ENCODE peak calls at places on chromosomes 11 and 22, in eight cellular contexts. A is tibial nerve, S is fibroblast of lung, P is kidney, V is right lobe of liver, C is PC-3, H is breast epithelium, D is pancreas. O is an unnamed sample.
A peak's percentile ranks its signal among the peaks of the same experiment; 100 is the strongest.

GRCh38 chr11:61011239-61011870 is 39.9 kb downstream of the CD6 start:
- DNase-seq in A (no peak), S (no peak), P (no peak), V (no peak), C (no peak), H (no peak), D (no peak), O (no peak)

GRCh38 chr11:96863520-96863919 is 473.7 kb downstream of the JRKL start:
- DNase-seq in A (no peak), S (no peak), P (no peak), V (peak; percentile 84), C (no peak), H (no peak), D (peak; percentile 28), O (no peak)

GRCh38 chr11:45745065-45745811 is 59.7 kb upstream of the SLC35C1 start:
- DNase-seq in A (peak; percentile 32), S (no peak), P (peak; percentile 83), V (no peak), C (no peak), H (no peak), D (no peak), O (no peak)

GRCh38 chr11:29319231-29319630 is 697.6 kb downstream of the KCNA4 start:
- DNase-seq in A (no peak), S (peak; percentile 86), P (no peak), V (no peak), C (no peak), H (no peak), D (no peak), O (no peak)

GRCh38 chr22:21963286-21963685 is 10.6 kb upstream of the PPM1F start:
- DNase-seq in A (no peak), S (no peak), P (no peak), V (no peak), C (no peak), H (no peak), D (no peak), O (no peak)

GRCh38 chr22:44309137-44309536 is 3.6 kb downstream of the SHISAL1 start:
- DNase-seq in A (peak; percentile 30), S (peak; percentile 97), P (no peak), V (no peak), C (peak; percentile 90), H (no peak), D (peak; percentile 11), O (peak; percentile 85)

GRCh38 chr11:86103808-86104207 is 34.9 kb upstream of the PICALM start:
- DNase-seq in A (no peak), S (peak; percentile 52), P (no peak), V (no peak), C (peak; percentile 16), H (no peak), D (no peak), O (no peak)

GRCh38 chr11:129804012-129804411 is 11.6 kb upstream of the TMEM45B start:
- DNase-seq in A (no peak), S (no peak), P (no peak), V (no peak), C (no peak), H (no peak), D (no peak), O (no peak)

GRCh38 chr22:32733900-32734299 is 67.6 kb upstream of the TIMP3 start:
- DNase-seq in A (no peak), S (no peak), P (no peak), V (no peak), C (no peak), H (no peak), D (no peak), O (no peak)

GRCh38 chr11:67287355-67288197 is 1.5 kb upstream of the ANKRD13D start:
- DNase-seq in A (no peak), S (no peak), P (peak; percentile 66), V (peak; percentile 28), C (no peak), H (no peak), D (peak; percentile 25), O (no peak)

DNA sequence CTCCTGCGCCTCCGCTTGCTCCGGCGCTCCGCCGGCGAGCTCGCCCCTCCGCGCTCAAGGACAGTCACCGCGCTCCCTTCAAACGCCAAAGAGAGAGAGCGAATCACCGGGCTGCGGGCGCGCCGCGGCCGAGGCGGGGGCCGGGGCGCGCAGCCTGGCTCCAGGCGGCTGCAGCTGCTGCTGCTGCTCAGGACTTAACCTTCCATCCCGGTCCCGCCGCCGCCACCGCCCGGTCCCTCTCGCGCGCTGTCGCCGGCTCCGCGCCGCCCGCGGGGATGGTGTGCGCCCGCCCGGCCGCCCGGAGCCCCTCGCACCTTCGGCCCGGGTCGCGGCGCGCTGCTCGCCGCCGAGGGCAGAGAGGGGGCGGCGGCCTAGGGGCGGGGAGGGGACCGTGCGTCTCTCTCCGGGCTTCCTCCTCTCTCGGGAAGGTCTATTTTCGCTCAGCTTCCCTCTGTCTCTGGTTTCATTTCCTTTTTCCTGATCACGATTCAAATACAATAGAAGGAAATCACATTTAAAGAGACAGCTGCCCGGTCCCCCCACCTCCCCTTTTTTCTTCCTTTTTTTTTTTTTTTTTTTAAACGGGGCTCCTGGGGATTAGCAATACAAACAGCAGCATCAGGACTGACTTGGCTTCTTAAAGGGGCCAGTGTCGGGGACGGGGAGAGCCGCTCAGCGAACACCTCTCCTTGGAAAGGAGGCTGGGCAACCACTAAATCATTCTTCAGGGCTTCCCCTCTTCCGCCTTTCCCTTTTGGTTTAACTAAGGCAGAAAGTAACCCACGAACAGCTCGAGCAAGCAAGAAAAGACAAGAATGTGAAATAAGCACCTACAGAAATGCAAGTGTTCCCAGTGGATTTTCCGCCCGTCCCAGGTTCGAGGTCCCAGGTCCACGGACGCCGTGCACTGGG is 22.1 kb downstream of the LMO2 start:
- DNase-seq in A (no peak), S (peak; percentile 25), P (peak; percentile 79), V (peak; percentile 72), C (peak; percentile 21), H (no peak), D (peak; percentile 29), O (no peak)
- H3K4me1 ChIP-seq in A (peaks cover 9% of the 10 kb centered on the region), S (no peaks in the 10 kb centered on the region), P (no peaks in the 10 kb centered on the region), V (no peaks in the 10 kb centered on the region), C (no peaks in the 10 kb centered on the region), H (no peaks in the 10 kb centered on the region), D (no peaks in the 10 kb centered on the region), O (no peaks in the 10 kb centered on the region)

DNA sequence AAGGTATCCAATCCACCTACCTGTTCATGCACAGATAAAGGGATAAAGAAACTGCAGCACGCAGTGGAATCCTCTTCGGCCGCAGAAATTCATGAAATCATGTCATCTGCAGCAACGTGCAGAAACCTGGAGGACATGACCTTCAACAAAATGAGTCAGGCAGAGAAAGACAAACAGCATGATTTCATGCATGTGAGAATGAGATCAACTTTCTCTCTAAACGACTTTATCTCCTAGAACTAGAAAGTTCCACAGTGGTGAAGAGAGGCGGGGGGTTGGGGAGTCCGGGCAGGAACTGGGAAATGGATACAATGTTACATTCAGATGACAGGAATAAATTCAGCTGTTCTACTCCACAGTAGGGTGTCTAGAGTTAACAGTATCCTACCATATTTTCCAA is 9.9 kb downstream of the RGL4 start:
- DNase-seq in A (no peak), S (peak; percentile 34), P (no peak), V (no peak), C (no peak), H (no peak), D (no peak), O (no peak)
- H3K36me3 ChIP-seq in A (no peaks in the 10 kb centered on the region), S (no peaks in the 10 kb centered on the region), P (peaks cover 54% of the 10 kb centered on the region), V (peaks cover 51% of the 10 kb centered on the region), C (peaks cover 7% of the 10 kb centered on the region), H (no peaks in the 10 kb centered on the region), D (peaks cover 6% of the 10 kb centered on the region), O (peaks cover 33% of the 10 kb centered on the region)

DNA sequence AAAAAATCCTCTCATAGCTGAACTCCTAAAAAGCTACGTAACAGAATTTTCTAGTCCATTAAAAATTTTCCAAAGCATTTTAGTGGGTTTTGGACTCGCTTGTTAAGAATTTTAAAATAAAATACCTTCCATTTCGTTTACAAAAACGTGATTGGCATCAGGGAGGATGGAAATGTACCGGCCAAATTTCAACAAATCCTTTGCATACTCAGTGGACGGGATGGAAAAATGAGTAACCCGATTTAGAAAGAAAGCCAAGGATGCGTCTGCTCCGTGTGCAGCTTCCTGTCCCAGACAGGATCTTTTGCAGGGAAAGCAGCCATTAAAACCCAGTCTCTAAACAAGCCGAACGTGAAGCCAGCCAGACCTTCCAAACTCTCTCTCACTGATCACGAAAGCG is 15.6 kb downstream of the TMEM184B start:
- DNase-seq in A (no peak), S (peak; percentile 81), P (no peak), V (no peak), C (peak; percentile 29), H (no peak), D (no peak), O (no peak)
- H3K27ac ChIP-seq in A (peak overlapping the region; percentile 90), S (peak overlapping the region; percentile 84), P (peak overlapping the region; percentile 79), V (peak overlapping the region; percentile 64), C (peak overlapping the region; percentile 31), H (peak overlapping the region; percentile 78), D (peak overlapping the region; percentile 76), O (no peak overlapping the region)

GRCh38 chr11:11261629-11262028 is 91.4 kb downstream of the CSNK2A3 start:
- DNase-seq in A (no peak), S (no peak), P (no peak), V (no peak), C (no peak), H (no peak), D (no peak), O (no peak)

GRCh38 chr11:11262171-11262920 is 90.7 kb downstream of the CSNK2A3 start:
- DNase-seq in A (no peak), S (no peak), P (no peak), V (no peak), C (no peak), H (no peak), D (no peak), O (no peak)

GRCh38 chr11:11265320-11265719 is 87.7 kb downstream of the CSNK2A3 start:
- DNase-seq in A (no peak), S (no peak), P (no peak), V (no peak), C (peak; percentile 77), H (no peak), D (no peak), O (no peak)

GRCh38 chr11:11265994-11266606 is 87.0 kb downstream of the CSNK2A3 start:
- DNase-seq in A (peak; percentile 17), S (no peak), P (no peak), V (no peak), C (peak; percentile 70), H (no peak), D (peak; percentile 59), O (no peak)

GRCh38 chr11:11263238-11264030 is 89.6 kb downstream of the CSNK2A3 start:
- DNase-seq in A (no peak), S (peak; percentile 11), P (no peak), V (no peak), C (peak; percentile 15), H (no peak), D (no peak), O (no peak)
- H3K4me1 ChIP-seq in A (peaks cover 4% of the 10 kb centered on the region), S (no peaks in the 10 kb centered on the region), P (no peaks in the 10 kb centered on the region), V (no peaks in the 10 kb centered on the region), C (peaks cover 38% of the 10 kb centered on the region), H (no peaks in the 10 kb centered on the region), D (no peaks in the 10 kb centered on the region), O (no peaks in the 10 kb centered on the region)